ENCODE peak calls at places on chromosomes 4 and X, in nine cellular contexts. S is hepatocyte; L is cardiac muscle cell; J is spleen; F is CD8-positive, alpha-beta T cell; P is psoas muscle; R is mucosa of descending colon; N is GM12865; H is IMR-90. Y is an unnamed sample.

GRCh38 chrX:67780694-67781109 is 236.9 kb downstream of the AR start:
- DNase-seq in S (peak), L (peak), J (no peak), F (no peak), P (peak), R (peak), N (peak), H (peak), Y (no peak)

GRCh38 chr4:100593933-100594332 is 76.1 kb upstream of the EMCN start:
- DNase-seq in S (no peak), L (no peak), J (no peak), F (no peak), P (no peak), R (no peak), N (no peak), H (no peak), Y (no peak)

GRCh38 chr4:21032246-21032645 is 332.0 kb downstream of the PACRGL start:
- DNase-seq in S (no peak), L (no peak), J (no peak), F (no peak), P (no peak), R (no peak), N (no peak), H (no peak), Y (no peak)

GRCh38 chr4:26624042-26624441 is 40.2 kb downstream of the TBC1D19 start:
- DNase-seq in S (no peak), L (no peak), J (no peak), F (no peak), P (no peak), R (no peak), N (no peak), H (no peak), Y (no peak)

GRCh38 chrX:758917-759316 is 128.3 kb downstream of the SHOX start:
- DNase-seq in S (no peak), L (no peak), J (peak), F (no peak), P (no peak), R (no peak), N (no peak), H (no peak), Y (no peak)

GRCh38 chr4:100555791-100556190 is 38.0 kb upstream of the EMCN start:
- DNase-seq in S (no peak), L (peak), J (no peak), F (no peak), P (no peak), R (no peak), N (no peak), H (no peak), Y (no peak)

GRCh38 chr4:67087897-67088296 is 457.4 kb downstream of the CENPC start:
- DNase-seq in S (peak), L (peak), J (no peak), F (no peak), P (peak), R (no peak), N (peak), H (no peak), Y (peak)

GRCh38 chrX:119541188-119541587 is 24.0 kb downstream of the STEEP1 start:
- DNase-seq in S (no peak), L (peak), J (no peak), F (no peak), P (no peak), R (no peak), N (no peak), H (peak), Y (no peak)

GRCh38 chr4:105998210-105998609 is 102.9 kb downstream of the NPNT start:
- DNase-seq in S (peak), L (no peak), J (no peak), F (no peak), P (no peak), R (no peak), N (no peak), H (no peak), Y (no peak)

GRCh38 chr4:185201983-185202962 is 1.5 kb downstream of the CFAP97 start:
- DNase-seq in S (no peak), L (peak), J (no peak), F (peak), P (no peak), R (no peak), N (peak), H (peak), Y (no peak)

GRCh38 chrX:36898301-36898700 is 109.9 kb upstream of the FAM47C start:
- DNase-seq in S (peak), L (no peak), J (no peak), F (no peak), P (no peak), R (no peak), N (peak), H (peak), Y (no peak)

DNA sequence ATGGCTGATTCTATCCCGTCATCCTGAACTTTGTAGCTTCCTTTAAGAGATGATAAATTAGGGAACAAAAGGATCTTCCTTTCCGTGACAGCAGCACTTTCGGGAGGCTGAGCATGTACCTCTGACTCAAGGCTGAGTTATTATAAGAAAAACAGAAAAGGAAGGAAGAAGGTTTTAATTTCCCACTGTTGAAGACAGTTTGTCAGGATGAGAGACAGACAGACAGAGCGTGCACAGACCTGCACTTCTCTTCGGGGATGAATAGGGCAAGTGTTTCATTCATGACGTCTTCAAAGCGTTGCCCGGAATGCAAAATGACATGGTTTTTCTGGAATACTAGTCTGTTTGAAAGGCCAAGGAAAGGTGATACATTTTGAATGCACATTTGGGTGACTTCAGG is 405.3 kb upstream of the FAT1 start:
- DNase-seq in S (no peak), L (no peak), J (no peak), F (no peak), P (no peak), R (no peak), N (no peak), H (peak), Y (no peak)
- H3K4me3 ChIP-seq in S (no peak), L (no peak), J (no peak), F (no peak), P (no peak), R (no peak), N (no peak), H (no peak), Y (no peak)

GRCh38 chrX:10579018-10579752 is 41.2 kb downstream of the MID1 start:
- DNase-seq in S (peak), L (peak), J (no peak), F (no peak), P (no peak), R (no peak), N (no peak), H (peak), Y (no peak)
- TF ChIP-seq CTCF in S (no peak), L (no peak), J (no peak), F (no peak), P (no peak), R (no peak), N (no peak), H (no peak), Y (no peak)

GRCh38 chr4:76206222-76206942 is 7.2 kb downstream of the SCARB2 start:
- DNase-seq in S (no peak), L (no peak), J (no peak), F (no peak), P (no peak), R (no peak), N (no peak), H (peak), Y (no peak)
- H3K4me3 ChIP-seq in S (no peak), L (no peak), J (no peak), F (no peak), P (peak), R (no peak), N (no peak), H (no peak), Y (no peak)

GRCh38 chrX:151174581-151175282 is 1.7 kb upstream of the GPR50 start:
- DNase-seq in S (no peak), L (no peak), J (no peak), F (no peak), P (no peak), R (no peak), N (no peak), H (no peak), Y (no peak)
- TF ChIP-seq CTCF in S (no peak), L (no peak), J (no peak), F (no peak), P (no peak), R (no peak), N (no peak), H (no peak), Y (no peak)

GRCh38 chr4:25103423-25103822 is 56.8 kb downstream of the SEPSECS start:
- DNase-seq in S (no peak), L (peak), J (no peak), F (no peak), P (peak), R (no peak), N (no peak), H (no peak), Y (no peak)
- H3K4me3 ChIP-seq in S (no peak), L (no peak), J (no peak), F (no peak), P (no peak), R (no peak), N (no peak), H (no peak), Y (no peak)